ENCODE peak calls at places on chromosomes 13 and 19, in four cellular contexts. Q is K562, F is SK-N-SH, R is GM12878. U is an unnamed sample.

GRCh38 chr13:40452741-40453665 is 213.4 kb downstream of the FOXO1 start:
- DNase-seq in Q (no peak), F (no peak), R (no peak), U (no peak)

GRCh38 chr13:72839831-72840426 is 58.0 kb downstream of the PIBF1 start:
- DNase-seq in Q (peak; percentile 15), F (peak; percentile 56), R (peak; percentile 3), U (peak; percentile 59)

GRCh38 chr19:39974377-39975155 is 3.6 kb downstream of the PSMC4 start:
- DNase-seq in Q (no peak), F (no peak), R (no peak), U (no peak)

GRCh38 chr13:88824218-88824617 is 1153.0 kb downstream of the SLITRK5 start:
- DNase-seq in Q (no peak), F (no peak), R (no peak), U (no peak)

GRCh38 chr13:33868343-33868994 is 50.5 kb downstream of the RFC3 start:
- DNase-seq in Q (no peak), F (no peak), R (no peak), U (no peak)

GRCh38 chr19:1420590-1420989 is 13.2 kb downstream of the DAZAP1 start:
- DNase-seq in Q (no peak), F (no peak), R (no peak), U (no peak)

GRCh38 chr19:7829162-7829520 is 877 bp upstream of the EVI5L start:
- DNase-seq in Q (no peak), F (no peak), R (no peak), U (no peak)

GRCh38 chr19:17346109-17346671 is 8.8 kb downstream of the GTPBP3 start:
- DNase-seq in Q (peak; percentile 88), F (peak; percentile 89), R (peak; percentile 42), U (no peak)

GRCh38 chr13:72290962-72291681 is 424.1 kb upstream of the DACH1 start:
- DNase-seq in Q (no peak), F (no peak), R (no peak), U (no peak)

GRCh38 chr13:103299079-103299478 is 232.9 kb upstream of the SLC10A2 start:
- DNase-seq in Q (no peak), F (no peak), R (no peak), U (no peak)

GRCh38 chr13:68982961-68983619 is 1124.5 kb upstream of the ATXN8OS start:
- DNase-seq in Q (no peak), F (no peak), R (no peak), U (no peak)

GRCh38 chr19:46080561-46080960 is 39.8 kb upstream of the IGFL4 start:
- DNase-seq in Q (no peak), F (no peak), R (no peak), U (no peak)

GRCh38 chr13:102536196-102536595 is 60.6 kb upstream of the TPP2 start:
- DNase-seq in Q (no peak), F (no peak), R (no peak), U (no peak)

GRCh38 chr13:74153316-74153715 is 19.1 kb upstream of the KLF12 start:
- DNase-seq in Q (no peak), F (no peak), R (no peak), U (no peak)

GRCh38 chr13:48493851-48494250 is 39.0 kb downstream of the RCBTB2 start:
- DNase-seq in Q (no peak), F (no peak), R (no peak), U (no peak)

GRCh38 chr19:10760268-10760944 is 42.5 kb downstream of the DNM2 start:
- DNase-seq in Q (no peak), F (no peak), R (no peak), U (no peak)

GRCh38 chr13:59834801-59835200 is 328.9 kb downstream of the DIAPH3 start:
- DNase-seq in Q (no peak), F (no peak), R (no peak), U (no peak)

GRCh38 chr19:10701955-10702307 is 692 bp downstream of the QTRT1 start:
- DNase-seq in Q (peak; percentile 68), F (peak; percentile 82), R (no peak), U (no peak)

GRCh38 chr19:18649371-18650047 is 12.7 kb downstream of the KLHL26 start:
- DNase-seq in Q (no peak), F (no peak), R (no peak), U (no peak)

GRCh38 chr13:32384702-32385101 is 43.2 kb downstream of the N4BP2L1 start:
- DNase-seq in Q (no peak), F (no peak), R (no peak), U (peak; percentile 26)

GRCh38 chr19:45885556-45886426 is at the start of gene IRF2BP1:
- DNase-seq in Q (peak; percentile 90), F (peak; percentile 91), R (no peak), U (peak; percentile 82)

GRCh38 chr13:30766957-30767603 is 31.7 kb downstream of the ALOX5AP start:
- DNase-seq in Q (no peak), F (no peak), R (peak; percentile 59), U (no peak)

GRCh38 chr19:1675633-1676350 is 23.4 kb upstream of the TCF3 start:
- DNase-seq in Q (peak; percentile 65), F (peak; percentile 81), R (no peak), U (no peak)

GRCh38 chr19:35468637-35469036 is 20.6 kb downstream of the FFAR2 start:
- DNase-seq in Q (no peak), F (peak; percentile 45), R (peak; percentile 82), U (no peak)

GRCh38 chr19:42634409-42635232 is 39.9 kb upstream of the CEACAM8 start:
- DNase-seq in Q (peak; percentile 43), F (peak; percentile 38), R (no peak), U (peak; percentile 3)

GRCh38 chr13:66558511-66558910 is 671.6 kb downstream of the PCDH9 start:
- DNase-seq in Q (no peak), F (no peak), R (no peak), U (no peak)

GRCh38 chr13:90485441-90485840 is 862.0 kb upstream of the MIR17HG start:
- DNase-seq in Q (no peak), F (no peak), R (no peak), U (no peak)

GRCh38 chr13:29722415-29722814 is 126.9 kb upstream of the SLC7A1 start:
- DNase-seq in Q (no peak), F (no peak), R (no peak), U (no peak)

GRCh38 chr13:102277286-102277685 is 124.6 kb downstream of the FGF14 start:
- DNase-seq in Q (no peak), F (no peak), R (no peak), U (no peak)

GRCh38 chr13:81577601-81578000 is 1236.7 kb upstream of the SPRY2 start:
- DNase-seq in Q (no peak), F (no peak), R (no peak), U (no peak)

GRCh38 chr19:53553159-53553558 is 15.2 kb downstream of the ZNF331 start:
- DNase-seq in Q (no peak), F (no peak), R (no peak), U (no peak)

GRCh38 chr19:55198651-55199050 is 10.7 kb downstream of the PTPRH start:
- DNase-seq in Q (no peak), F (no peak), R (no peak), U (no peak)
- TF ChIP-seq REST in Q (no peak), F (peak; percentile 92), R (peak; percentile 64), U (peak; percentile 87)

GRCh38 chr13:98480915-98481510 is 95.9 kb downstream of the STK24 start:
- DNase-seq in Q (peak; percentile 73), F (peak; percentile 49), R (no peak), U (no peak)
- TF ChIP-seq GABPA in Q (no peak), F (no peak), R (no peak), U (no peak)

DNA sequence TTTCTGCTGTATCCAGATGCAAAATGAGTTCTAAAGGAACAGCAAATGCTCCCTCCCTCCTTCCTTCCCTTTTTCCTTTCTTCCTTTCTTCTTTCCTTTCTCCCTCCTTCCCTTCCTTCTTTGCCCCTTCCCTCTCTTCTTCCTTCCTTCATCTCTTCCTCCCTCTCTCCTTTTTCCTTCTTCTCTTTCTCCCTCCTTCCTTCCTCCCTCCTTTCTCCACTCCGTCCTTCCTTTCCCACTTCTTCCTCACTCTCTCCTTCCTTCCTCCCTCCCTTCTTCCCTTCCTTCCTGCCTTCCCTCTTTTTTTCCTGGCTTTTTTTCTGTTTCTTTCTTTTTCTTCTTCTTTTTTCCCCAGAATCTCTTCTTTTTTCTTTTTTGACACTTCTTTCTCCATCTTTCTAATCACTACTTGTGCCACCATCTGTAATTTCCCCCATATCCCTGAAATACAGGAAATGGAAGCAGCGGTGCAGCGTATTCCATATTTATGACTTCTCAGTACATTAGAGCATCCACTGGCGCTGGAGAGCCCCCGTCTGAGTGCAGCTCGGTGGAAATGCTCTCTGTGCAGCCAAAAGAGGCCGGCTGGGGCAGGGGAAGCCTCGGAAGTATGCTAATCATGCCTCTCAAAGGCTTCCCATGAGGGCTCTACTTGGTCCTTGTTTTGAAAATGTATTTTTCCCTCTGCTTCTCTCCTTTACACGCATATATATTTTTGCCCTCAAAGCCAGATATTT is 275.6 kb downstream of the TSHZ3 start:
- DNase-seq in Q (no peak), F (no peak), R (no peak), U (no peak)
- TF ChIP-seq REST in Q (no peak), F (no peak), R (no peak), U (no peak)

GRCh38 chr13:80340643-80341097 is 256 bp downstream of the SPRY2 start:
- DNase-seq in Q (no peak), F (no peak), R (no peak), U (no peak)

GRCh38 chr13:80339841-80340642 is 884 bp downstream of the SPRY2 start:
- DNase-seq in Q (peak; percentile 14), F (peak; percentile 60), R (no peak), U (no peak)

GRCh38 chr13:80338781-80339577 is 1.9 kb downstream of the SPRY2 start:
- DNase-seq in Q (peak; percentile 38), F (peak; percentile 77), R (no peak), U (peak; percentile 77)

GRCh38 chr13:80341098-80341701 is at the start of gene SPRY2:
- DNase-seq in Q (peak; percentile 71), F (peak; percentile 92), R (no peak), U (peak; percentile 97)

DNA sequence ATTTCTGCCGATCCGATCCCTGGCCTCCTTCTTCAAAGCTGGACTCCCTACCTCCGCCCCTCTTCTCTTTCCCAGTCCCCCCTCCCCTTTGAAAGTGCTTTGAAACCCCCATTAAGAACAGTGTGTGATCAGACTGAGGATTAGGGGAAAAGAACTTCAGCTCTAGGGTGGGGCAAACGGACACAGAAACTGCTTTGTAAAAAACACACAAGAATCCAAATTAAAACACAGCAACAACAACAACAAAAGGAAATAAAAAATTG is 1.4 kb downstream of the SPRY2 start:
- DNase-seq in Q (peak; percentile 16), F (peak; percentile 63), R (no peak), U (no peak)
- TF ChIP-seq GABPA in Q (no peak), F (peak; percentile 8), R (no peak), U (no peak)

GRCh38 chr19:29212614-29213573 is at the start of gene UQCRFS1:
- DNase-seq in Q (peak; percentile 89), F (peak; percentile 93), R (peak; percentile 77), U (peak; percentile 94)
- TF ChIP-seq REST in Q (no peak), F (no peak), R (no peak), U (no peak)

GRCh38 chr13:94707400-94708021 is 4.8 kb downstream of the SOX21 start:
- DNase-seq in Q (peak; percentile 62), F (peak; percentile 68), R (no peak), U (no peak)

GRCh38 chr13:94706854-94707399 is 5.4 kb downstream of the SOX21 start:
- DNase-seq in Q (no peak), F (peak; percentile 26), R (no peak), U (no peak)

GRCh38 chr13:94708971-94709614 is 3.3 kb downstream of the SOX21 start:
- DNase-seq in Q (no peak), F (no peak), R (no peak), U (no peak)

GRCh38 chr13:94706101-94706853 is 6.1 kb downstream of the SOX21 start:
- DNase-seq in Q (no peak), F (no peak), R (no peak), U (no peak)

GRCh38 chr13:94708031-94708571 is 4.2 kb downstream of the SOX21 start:
- DNase-seq in Q (no peak), F (peak; percentile 48), R (no peak), U (no peak)
- TF ChIP-seq GABPA in Q (no peak), F (no peak), R (no peak), U (no peak)

U was measured in HL-60.